ENCODE peak calls at places on chromosomes 6 and 20, in six cellular contexts. One of them, this sample, is unnamed.

GRCh38 chr6:125844989-125845388 is 54.2 kb downstream of the NCOA7 start:
- DNase-seq in left ventricle myocardium inferior: no peak
- DNase-seq in esophagus muscularis mucosa: no peak
- DNase-seq in ascending aorta: no peak
- DNase-seq in right lobe of liver: no peak
- DNase-seq in fibroblast of lung: no peak
- DNase-seq in this sample: no peak

GRCh38 chr6:134398453-134398852 is 80.5 kb upstream of the SGK1 start:
- DNase-seq in left ventricle myocardium inferior: no peak
- DNase-seq in esophagus muscularis mucosa: no peak
- DNase-seq in ascending aorta: no peak
- DNase-seq in right lobe of liver: no peak
- DNase-seq in fibroblast of lung: no peak
- DNase-seq in this sample: no peak

GRCh38 chr20:41387433-41387832 is 20.8 kb upstream of the EMILIN3 start:
- DNase-seq in left ventricle myocardium inferior: no peak
- DNase-seq in esophagus muscularis mucosa: no peak
- DNase-seq in ascending aorta: no peak
- DNase-seq in right lobe of liver: no peak
- DNase-seq in fibroblast of lung: no peak
- DNase-seq in this sample: no peak

GRCh38 chr6:44800171-44800671 is 412.7 kb downstream of the CDC5L start:
- DNase-seq in left ventricle myocardium inferior: no peak
- DNase-seq in esophagus muscularis mucosa: peak; percentile 68
- DNase-seq in ascending aorta: no peak
- DNase-seq in right lobe of liver: no peak
- DNase-seq in fibroblast of lung: peak; percentile 82
- DNase-seq in this sample: peak; percentile 31

GRCh38 chr20:33148040-33148439 is 19.9 kb upstream of the BPIFA2 start:
- DNase-seq in left ventricle myocardium inferior: no peak
- DNase-seq in esophagus muscularis mucosa: no peak
- DNase-seq in ascending aorta: no peak
- DNase-seq in right lobe of liver: no peak
- DNase-seq in fibroblast of lung: no peak
- DNase-seq in this sample: no peak

GRCh38 chr6:6505111-6505510 is 83.4 kb upstream of the LY86 start:
- DNase-seq in left ventricle myocardium inferior: no peak
- DNase-seq in esophagus muscularis mucosa: peak; percentile 66
- DNase-seq in ascending aorta: no peak
- DNase-seq in right lobe of liver: no peak
- DNase-seq in fibroblast of lung: no peak
- DNase-seq in this sample: no peak

GRCh38 chr20:63049191-63049518 is 42.4 kb upstream of the BHLHE23 start:
- DNase-seq in left ventricle myocardium inferior: no peak
- DNase-seq in esophagus muscularis mucosa: no peak
- DNase-seq in ascending aorta: no peak
- DNase-seq in right lobe of liver: no peak
- DNase-seq in fibroblast of lung: no peak
- DNase-seq in this sample: no peak

GRCh38 chr6:142944126-142945066 is 580 bp downstream of the HIVEP2 start:
- DNase-seq in left ventricle myocardium inferior: peak; percentile 85
- DNase-seq in esophagus muscularis mucosa: peak; percentile 97
- DNase-seq in ascending aorta: peak; percentile 96
- DNase-seq in right lobe of liver: peak; percentile 88
- DNase-seq in fibroblast of lung: peak; percentile 94
- DNase-seq in this sample: peak; percentile 61

GRCh38 chr20:40970218-40970617 is 58.4 kb upstream of the TOP1 start:
- DNase-seq in left ventricle myocardium inferior: no peak
- DNase-seq in esophagus muscularis mucosa: peak; percentile 89
- DNase-seq in ascending aorta: peak; percentile 39
- DNase-seq in right lobe of liver: no peak
- DNase-seq in fibroblast of lung: no peak
- DNase-seq in this sample: no peak

GRCh38 chr20:53386186-53386681 is 207.4 kb downstream of the ZNF217 start:
- DNase-seq in left ventricle myocardium inferior: no peak
- DNase-seq in esophagus muscularis mucosa: no peak
- DNase-seq in ascending aorta: no peak
- DNase-seq in right lobe of liver: no peak
- DNase-seq in fibroblast of lung: no peak
- DNase-seq in this sample: no peak

GRCh38 chr6:157229219-157229607 is 94.1 kb downstream of the TMEM242 start:
- DNase-seq in left ventricle myocardium inferior: no peak
- DNase-seq in esophagus muscularis mucosa: no peak
- DNase-seq in ascending aorta: peak; percentile 50
- DNase-seq in right lobe of liver: no peak
- DNase-seq in fibroblast of lung: no peak
- DNase-seq in this sample: no peak

GRCh38 chr6:154229796-154230195 is 126.8 kb downstream of the IPCEF1 start:
- DNase-seq in left ventricle myocardium inferior: no peak
- DNase-seq in esophagus muscularis mucosa: no peak
- DNase-seq in ascending aorta: no peak
- DNase-seq in right lobe of liver: no peak
- DNase-seq in fibroblast of lung: no peak
- DNase-seq in this sample: no peak

GRCh38 chr6:74410630-74411029 is 714.6 kb downstream of the CD109 start:
- DNase-seq in left ventricle myocardium inferior: no peak
- DNase-seq in esophagus muscularis mucosa: no peak
- DNase-seq in ascending aorta: no peak
- DNase-seq in right lobe of liver: no peak
- DNase-seq in fibroblast of lung: peak; percentile 77
- DNase-seq in this sample: no peak

GRCh38 chr6:113630738-113631535 is 226.2 kb upstream of the MARCKS start:
- DNase-seq in left ventricle myocardium inferior: no peak
- DNase-seq in esophagus muscularis mucosa: no peak
- DNase-seq in ascending aorta: no peak
- DNase-seq in right lobe of liver: no peak
- DNase-seq in fibroblast of lung: peak; percentile 68
- DNase-seq in this sample: peak; percentile 70

GRCh38 chr20:57260065-57260958 is 6.1 kb downstream of the BMP7 start:
- DNase-seq in left ventricle myocardium inferior: no peak
- DNase-seq in esophagus muscularis mucosa: no peak
- DNase-seq in ascending aorta: no peak
- DNase-seq in right lobe of liver: no peak
- DNase-seq in fibroblast of lung: no peak
- DNase-seq in this sample: no peak
- TF ChIP-seq CTCF in left ventricle myocardium inferior: no peak
- TF ChIP-seq CTCF in esophagus muscularis mucosa: no peak
- TF ChIP-seq CTCF in ascending aorta: no peak
- TF ChIP-seq CTCF in right lobe of liver: no peak
- TF ChIP-seq CTCF in fibroblast of lung: no peak
- TF ChIP-seq CTCF in this sample: no peak

DNA sequence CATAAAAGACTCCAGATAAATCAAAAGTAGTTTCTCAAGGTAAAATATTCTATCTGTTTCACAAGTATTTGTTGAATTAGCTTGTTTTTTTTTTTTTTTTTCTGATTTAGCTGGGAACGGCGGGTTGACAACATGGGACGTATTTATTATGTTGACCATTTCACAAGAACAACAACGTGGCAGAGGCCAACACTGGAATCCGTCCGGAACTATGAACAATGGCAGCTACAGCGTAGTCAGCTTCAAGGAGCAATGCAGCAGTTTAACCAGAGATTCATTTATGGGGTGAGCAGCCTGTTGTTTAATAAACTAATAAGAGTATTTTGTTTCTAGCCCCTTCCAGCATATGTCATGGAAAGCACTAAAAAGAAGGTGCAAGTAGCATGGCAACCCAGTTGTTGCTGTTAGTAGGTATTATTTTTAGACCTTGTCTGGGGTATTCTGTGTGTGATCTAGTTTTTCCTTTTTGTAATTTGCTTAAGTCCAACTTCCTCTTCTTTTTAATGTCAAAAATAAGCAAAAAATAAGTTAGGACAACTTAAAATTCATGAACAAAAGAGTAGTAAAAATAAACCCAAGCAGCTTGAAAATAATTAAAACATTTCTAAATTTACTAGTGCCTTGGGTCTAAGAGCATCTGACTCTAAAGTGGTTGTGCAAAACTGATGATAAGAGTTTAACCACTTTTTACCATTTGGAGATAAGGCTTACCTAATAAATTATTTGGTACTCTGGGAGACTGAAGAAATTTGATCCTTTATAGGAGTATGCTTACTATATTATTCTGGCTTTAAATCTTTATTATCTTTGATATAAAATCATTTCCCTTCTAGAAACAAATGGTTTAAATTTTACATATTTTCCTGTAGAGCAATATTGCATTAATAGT is 70.8 kb upstream of the DYNLRB1 start:
- DNase-seq in left ventricle myocardium inferior: no peak
- DNase-seq in esophagus muscularis mucosa: no peak
- DNase-seq in ascending aorta: no peak
- DNase-seq in right lobe of liver: no peak
- DNase-seq in fibroblast of lung: no peak
- DNase-seq in this sample: no peak
- H3K36me3 ChIP-seq in left ventricle myocardium inferior: peaks cover 88% of the 10 kb centered on the region
- H3K36me3 ChIP-seq in esophagus muscularis mucosa: peaks cover 98% of the 10 kb centered on the region
- H3K36me3 ChIP-seq in ascending aorta: peaks cover 74% of the 10 kb centered on the region
- H3K36me3 ChIP-seq in right lobe of liver: peaks cover 69% of the 10 kb centered on the region
- H3K36me3 ChIP-seq in fibroblast of lung: peaks cover 13% of the 10 kb centered on the region
- H3K36me3 ChIP-seq in this sample: peaks cover 1% of the 10 kb centered on the region

GRCh38 chr6:16759646-16760535 is 1.4 kb downstream of the ATXN1 start:
- DNase-seq in left ventricle myocardium inferior: peak; percentile 94
- DNase-seq in esophagus muscularis mucosa: peak; percentile 98
- DNase-seq in ascending aorta: peak; percentile 94
- DNase-seq in right lobe of liver: peak; percentile 96
- DNase-seq in fibroblast of lung: peak; percentile 89
- DNase-seq in this sample: no peak
- TF ChIP-seq CTCF in left ventricle myocardium inferior: peak; percentile 30
- TF ChIP-seq CTCF in esophagus muscularis mucosa: no peak
- TF ChIP-seq CTCF in ascending aorta: peak; percentile 29
- TF ChIP-seq CTCF in right lobe of liver: peak; percentile 5
- TF ChIP-seq CTCF in fibroblast of lung: no peak
- TF ChIP-seq CTCF in this sample: no peak

GRCh38 chr20:17605131-17605660 is 35.3 kb downstream of the DSTN start:
- DNase-seq in left ventricle myocardium inferior: no peak
- DNase-seq in esophagus muscularis mucosa: no peak
- DNase-seq in ascending aorta: no peak
- DNase-seq in right lobe of liver: peak; percentile 56
- DNase-seq in fibroblast of lung: no peak
- DNase-seq in this sample: no peak
- H3K36me3 ChIP-seq in left ventricle myocardium inferior: peaks cover 81% of the 10 kb centered on the region
- H3K36me3 ChIP-seq in esophagus muscularis mucosa: peaks cover 94% of the 10 kb centered on the region
- H3K36me3 ChIP-seq in ascending aorta: peaks cover 90% of the 10 kb centered on the region
- H3K36me3 ChIP-seq in right lobe of liver: no peaks in the 10 kb centered on the region
- H3K36me3 ChIP-seq in fibroblast of lung: peaks cover 7% of the 10 kb centered on the region
- H3K36me3 ChIP-seq in this sample: no peaks in the 10 kb centered on the region

This sample was measured in kidney epithelial cell.